ENCODE peak calls at places on chromosomes 2 and 18, in four cellular contexts. C is K562, M is GM12878, E is HepG2. N is an unnamed sample.

GRCh38 chr2:191006997-191007604 is 6.9 kb downstream of the STAT1 start:
- DNase-seq in C (no peak), M (no peak), E (no peak), N (peak)

GRCh38 chr2:97698530-97698929 is 14.8 kb upstream of the ZAP70 start:
- DNase-seq in C (no peak), M (no peak), E (no peak), N (no peak)

GRCh38 chr2:2765176-2765800 is 434.2 kb upstream of the MYT1L start:
- DNase-seq in C (no peak), M (no peak), E (no peak), N (no peak)

GRCh38 chr2:203869610-203870042 is 2.1 kb downstream of the CTLA4 start:
- DNase-seq in C (no peak), M (no peak), E (no peak), N (no peak)

GRCh38 chr2:3940661-3941060 is 237.3 kb downstream of the DCDC2C start:
- DNase-seq in C (no peak), M (no peak), E (no peak), N (no peak)

GRCh38 chr18:44733069-44733753 is 52.5 kb downstream of the SETBP1 start:
- DNase-seq in C (no peak), M (no peak), E (no peak), N (no peak)

GRCh38 chr2:224009605-224010330 is 29.3 kb downstream of the SERPINE2 start:
- DNase-seq in C (no peak), M (no peak), E (no peak), N (no peak)

GRCh38 chr18:74945774-74946545 is 263.0 kb downstream of the PTGR3 start:
- DNase-seq in C (no peak), M (no peak), E (no peak), N (no peak)

GRCh38 chr2:60570281-60570680 is 16.8 kb upstream of the BCL11A start:
- DNase-seq in C (no peak), M (no peak), E (no peak), N (no peak)

GRCh38 chr2:85397925-85398331 is 12.2 kb downstream of the CAPG start:
- DNase-seq in C (no peak), M (no peak), E (no peak), N (no peak)

DNA sequence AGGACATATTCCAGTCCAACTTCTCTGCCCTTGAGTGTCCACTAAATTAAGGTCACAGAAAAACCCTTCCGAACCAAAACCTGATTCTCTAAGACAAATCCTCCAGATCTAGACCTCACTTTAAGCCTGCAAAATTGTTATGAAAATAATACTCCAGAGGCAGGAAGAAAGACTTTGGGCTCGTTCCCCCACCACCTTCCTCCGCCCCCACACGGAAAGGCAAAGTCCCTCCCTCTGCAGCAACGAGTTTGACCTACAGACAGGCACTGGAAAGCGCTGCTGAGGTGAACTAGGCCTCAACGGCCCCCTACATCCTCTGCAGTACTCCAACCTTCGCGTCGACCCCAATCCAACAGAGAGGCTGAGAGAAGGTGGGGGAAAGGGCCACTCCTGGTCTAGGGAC is 808 bp downstream of the ATP5MC3 start:
- DNase-seq in C (peak), M (no peak), E (peak), N (peak)
- TF ChIP-seq JUND in C (no peak), M (no peak), E (peak), N (no peak)

DNA sequence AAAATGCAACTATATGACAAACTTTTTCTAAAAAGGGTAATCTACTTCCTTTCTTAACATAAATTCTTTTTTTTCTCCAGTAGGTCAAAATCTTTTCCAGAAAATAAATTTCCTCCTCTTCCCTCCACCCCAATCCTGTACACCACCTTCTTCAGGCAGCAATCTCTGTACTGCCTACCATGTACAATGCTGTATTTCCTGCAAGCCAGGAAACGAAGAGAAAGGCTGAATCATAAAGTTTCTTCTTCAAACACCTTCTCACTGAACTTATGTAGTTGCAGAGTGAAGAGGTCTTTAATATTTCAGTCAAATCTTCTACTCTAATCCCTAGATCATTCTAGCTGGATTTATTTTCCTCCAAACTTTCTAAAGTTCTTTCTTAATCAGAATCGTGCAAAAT is 18.2 kb upstream of the C2orf66 start:
- DNase-seq in C (no peak), M (no peak), E (no peak), N (no peak)
- H3K4me2 ChIP-seq in C (no peak), M (no peak), E (no peak), N (no peak)

DNA sequence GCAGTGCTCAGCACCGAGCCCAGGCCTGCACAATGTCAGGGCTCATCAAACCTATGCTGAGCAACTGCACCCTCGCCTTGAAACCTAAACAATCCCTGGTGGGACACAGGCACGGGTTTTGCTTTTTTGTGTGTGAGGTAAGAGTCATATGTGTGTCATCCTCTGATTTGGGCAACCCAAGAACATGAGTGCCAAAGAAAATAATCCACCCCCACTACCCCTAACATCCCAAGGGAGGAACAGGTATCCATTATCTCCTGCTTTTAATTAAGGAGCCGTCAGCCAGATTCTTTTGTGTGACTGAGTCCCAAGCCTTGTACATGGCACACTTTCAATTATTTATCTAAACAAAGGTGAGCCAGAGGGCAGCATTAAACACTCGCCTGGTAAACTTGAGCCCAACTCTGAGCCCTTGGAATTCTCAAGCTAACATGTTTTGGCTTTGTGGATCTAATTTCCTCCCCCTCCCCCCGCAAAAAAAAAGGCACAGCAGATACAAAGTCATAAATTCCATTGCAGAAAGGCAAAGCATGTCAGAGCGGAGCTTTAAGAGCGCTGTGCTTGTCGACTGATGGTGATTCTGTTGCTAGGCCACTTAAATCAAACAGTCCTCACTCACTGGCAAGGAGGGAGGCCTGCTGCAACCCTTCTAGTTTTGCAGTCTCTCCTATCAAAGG is 143.3 kb upstream of the LMAN1 start:
- DNase-seq in C (no peak), M (no peak), E (no peak), N (no peak)
- TF ChIP-seq NFIC in C (no peak), M (no peak), E (no peak), N (peak)

GRCh38 chr2:61758991-61759390 is 94.9 kb downstream of the FAM161A start:
- DNase-seq in C (no peak), M (no peak), E (no peak), N (no peak)
- TF ChIP-seq JUND in C (no peak), M (no peak), E (no peak), N (no peak)

DNA sequence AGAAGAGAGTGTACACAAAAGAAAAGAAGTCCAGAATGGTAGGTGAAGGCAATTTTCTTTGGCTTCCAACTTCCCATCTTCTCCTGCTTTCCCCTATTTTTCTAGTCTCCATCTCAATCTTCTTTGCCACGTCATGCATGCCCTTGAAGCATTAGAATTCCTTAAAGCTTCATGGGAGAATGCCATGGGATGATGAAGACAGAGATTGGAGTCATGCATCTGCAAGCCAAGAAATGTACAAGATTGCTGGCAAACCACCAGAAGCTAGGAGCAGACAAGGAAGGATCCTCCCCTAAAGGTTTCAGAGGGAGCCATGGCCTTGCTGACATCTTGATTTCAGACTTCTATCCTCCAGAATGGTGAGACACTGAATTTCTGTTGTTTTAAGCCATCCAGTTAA is 305.9 kb downstream of the HRH4 start:
- DNase-seq in C (no peak), M (no peak), E (no peak), N (no peak)
- H3K4me2 ChIP-seq in C (no peak), M (no peak), E (no peak), N (no peak)

GRCh38 chr2:212021947-212022346 is 516.7 kb downstream of the ERBB4 start:
- DNase-seq in C (no peak), M (no peak), E (peak), N (no peak)

GRCh38 chr2:212024040-212024439 is 514.6 kb downstream of the ERBB4 start:
- DNase-seq in C (no peak), M (no peak), E (no peak), N (no peak)

GRCh38 chr2:212027681-212028628 is 510.6 kb downstream of the ERBB4 start:
- DNase-seq in C (no peak), M (no peak), E (no peak), N (no peak)

GRCh38 chr2:212022966-212023365 is 515.6 kb downstream of the ERBB4 start:
- DNase-seq in C (no peak), M (no peak), E (no peak), N (no peak)
- TF ChIP-seq NFIC in C (no peak), M (no peak), E (no peak), N (no peak)

DNA sequence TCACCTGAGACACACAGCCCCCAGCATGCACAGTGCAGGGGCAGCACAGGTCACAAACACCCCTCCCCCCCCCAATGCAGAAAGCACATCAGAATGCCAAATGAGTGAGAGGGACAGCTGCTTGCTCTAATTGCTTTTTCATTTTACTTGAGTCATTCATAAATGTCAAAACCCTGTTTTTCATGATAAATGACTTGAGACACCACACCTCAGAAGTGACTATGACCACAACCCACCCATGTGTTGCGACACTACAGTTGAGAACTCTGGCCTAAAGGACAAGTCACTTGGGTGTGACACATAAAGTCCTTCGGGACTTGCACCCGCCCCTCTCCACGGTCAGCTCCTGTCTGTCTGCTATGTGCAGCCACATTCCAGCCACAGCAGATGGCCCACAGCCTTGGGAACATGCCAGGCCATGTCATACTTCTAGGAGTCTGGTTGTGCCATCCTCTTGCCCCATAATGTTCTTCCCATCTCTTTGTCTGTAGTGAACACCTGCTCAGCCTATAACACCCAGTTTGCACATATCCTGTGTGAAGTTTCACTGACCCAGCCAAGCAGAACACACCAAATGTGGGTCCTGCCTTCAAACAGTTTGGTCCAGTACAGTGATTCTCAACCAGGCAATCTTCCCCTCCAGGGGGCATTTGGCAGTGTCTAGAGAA is 30.2 kb upstream of the RIOK3 start:
- DNase-seq in C (peak), M (peak), E (peak), N (peak)
- TF ChIP-seq JUND in C (peak), M (peak), E (no peak), N (no peak)

GRCh38 chr2:12663306-12664037 is 53.3 kb upstream of the TRIB2 start:
- DNase-seq in C (no peak), M (no peak), E (no peak), N (no peak)

GRCh38 chr2:12661472-12661871 is 55.3 kb upstream of the TRIB2 start:
- DNase-seq in C (no peak), M (no peak), E (no peak), N (no peak)

GRCh38 chr2:12665334-12665733 is 51.4 kb upstream of the TRIB2 start:
- DNase-seq in C (no peak), M (no peak), E (no peak), N (no peak)

DNA sequence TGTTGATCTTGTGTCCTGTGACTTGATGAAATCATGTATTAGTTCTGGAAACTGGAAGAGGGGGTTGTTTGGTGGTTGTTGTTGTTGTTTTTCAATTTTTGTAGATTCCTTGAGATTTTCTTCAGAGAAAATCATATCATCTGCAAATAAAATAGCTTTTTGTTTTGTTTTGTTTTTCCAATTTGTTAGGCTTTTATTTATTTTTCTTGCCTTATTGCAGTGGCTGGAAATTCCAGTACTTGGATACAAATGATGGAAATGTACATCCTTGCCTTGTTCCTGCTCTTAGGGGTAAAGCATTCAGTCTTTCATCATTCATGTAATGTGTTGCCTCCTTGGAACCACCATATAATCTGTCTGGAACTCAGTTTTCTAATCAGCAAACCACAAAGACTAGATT is 50.3 kb upstream of the TRIB2 start:
- DNase-seq in C (no peak), M (no peak), E (no peak), N (no peak)
- H3K4me2 ChIP-seq in C (no peak), M (no peak), E (no peak), N (no peak)